ENCODE peak calls at places on chromosome 3, in eight cellular contexts. J is HT1080, I is SIG-M5, V is mucosa of gallbladder, Z is GM12878, L is RPMI7951, K is HFFc6, N is foreskin keratinocyte. B is an unnamed sample.

GRCh38 chr3:139286241-139286640 is 57.6 kb upstream of the MRPS22 start:
- DNase-seq in K (no peak), L (no peak), J (no peak), Z (no peak), I (no peak), N (no peak), V (no peak), B (no peak)

GRCh38 chr3:112175037-112175436 is 42.0 kb upstream of the GCSAM start:
- DNase-seq in I (no peak), V (no peak), J (no peak), K (no peak), L (no peak), Z (no peak), N (no peak), B (no peak)

GRCh38 chr3:10845240-10845761 is 29.3 kb downstream of the SLC6A11 start:
- DNase-seq in K (no peak), N (no peak), Z (no peak), I (no peak), J (no peak), L (no peak), V (no peak), B (no peak)

GRCh38 chr3:32419766-32420137 is 28.1 kb downstream of the CMTM7 start:
- DNase-seq in L (no peak), I (no peak), J (no peak), N (no peak), Z (no peak), V (no peak), K (no peak), B (no peak)

GRCh38 chr3:128464188-128464587 is 2.5 kb downstream of the DNAJB8 start:
- DNase-seq in N (no peak), L (no peak), J (peak), I (no peak), K (no peak), Z (no peak), V (no peak), B (no peak)

GRCh38 chr3:50194903-50195500 is 3.6 kb downstream of the GNAT1 start:
- DNase-seq in Z (no peak), I (no peak), L (no peak), V (no peak), K (no peak), J (no peak), N (no peak), B (peak)

GRCh38 chr3:170766253-170766652 is 103.7 kb downstream of the RPL22L1 start:
- DNase-seq in Z (no peak), V (no peak), K (no peak), N (no peak), J (no peak), L (no peak), I (no peak), B (no peak)

GRCh38 chr3:171995486-171995885 is 43.9 kb upstream of the FNDC3B start:
- DNase-seq in V (no peak), L (no peak), N (no peak), Z (no peak), J (no peak), K (no peak), I (no peak), B (no peak)

GRCh38 chr3:86954226-86954625 is 36.7 kb downstream of the VGLL3 start:
- DNase-seq in N (peak), V (no peak), J (no peak), K (peak), Z (no peak), L (peak), I (no peak), B (peak)

GRCh38 chr3:114455432-114455831 is 161.6 kb downstream of the TIGIT start:
- DNase-seq in I (no peak), K (no peak), N (no peak), V (no peak), Z (no peak), J (no peak), L (no peak), B (no peak)

GRCh38 chr3:124770341-124771082 is 40.3 kb downstream of the UMPS start:
- DNase-seq in V (no peak), J (no peak), N (peak), I (no peak), Z (no peak), K (no peak), L (peak), B (peak)